ENCODE peak calls at places on chromosomes 4 and X, in nine cellular contexts. S is GM23248, A is neural progenitor cell, H is hepatocyte, Z is mammary epithelial cell, X is keratinocyte, Q is PC-3, N is fibroblast of lung, G is PC-9. C is an unnamed sample.

GRCh38 chrX:4043951-4044350 is 330.5 kb upstream of the PRKX start:
- DNase-seq in S (no peak), A (no peak), H (no peak), Z (no peak), X (no peak), Q (no peak), N (no peak), G (no peak), C (no peak)

GRCh38 chr4:6464842-6465588 is 7.4 kb downstream of the PPP2R2C start:
- DNase-seq in S (no peak), A (no peak), H (no peak), Z (no peak), X (peak; percentile 19), Q (peak; percentile 48), N (no peak), G (no peak), C (no peak)

GRCh38 chrX:130974323-130974722 is 71.3 kb upstream of the ENOX2 start:
- DNase-seq in S (peak; percentile 61), A (no peak), H (no peak), Z (peak; percentile 28), X (no peak), Q (peak; percentile 52), N (peak; percentile 9), G (no peak), C (no peak)

GRCh38 chrX:2427147-2427546 is 73.6 kb downstream of the DHRSX start:
- DNase-seq in S (no peak), A (no peak), H (no peak), Z (no peak), X (no peak), Q (no peak), N (no peak), G (no peak), C (no peak)

GRCh38 chr4:27270435-27270834 is 409.8 kb downstream of the STIM2 start:
- DNase-seq in S (no peak), A (no peak), H (no peak), Z (peak; percentile 60), X (no peak), Q (peak; percentile 87), N (no peak), G (no peak), C (no peak)

GRCh38 chr4:815464-816146 is 10.3 kb downstream of the CPLX1 start:
- DNase-seq in S (no peak), A (no peak), H (peak; percentile 57), Z (no peak), X (no peak), Q (no peak), N (no peak), G (no peak), C (no peak)

GRCh38 chrX:10797493-10797892 is 177.1 kb upstream of the MID1 start:
- DNase-seq in S (peak; percentile 40), A (no peak), H (peak; percentile 7), Z (peak; percentile 40), X (no peak), Q (peak; percentile 44), N (peak; percentile 44), G (no peak), C (no peak)

GRCh38 chr4:82223715-82224114 is 150.1 kb downstream of the HNRNPD start:
- DNase-seq in S (no peak), A (no peak), H (no peak), Z (no peak), X (no peak), Q (no peak), N (no peak), G (no peak), C (peak; percentile 50)

GRCh38 chrX:115894087-115894486 is 276.5 kb upstream of the AGTR2 start:
- DNase-seq in S (no peak), A (peak; percentile 13), H (no peak), Z (peak; percentile 35), X (no peak), Q (peak; percentile 65), N (no peak), G (peak; percentile 45), C (no peak)

GRCh38 chr4:187224560-187224959 is 500.9 kb upstream of the FAT1 start:
- DNase-seq in S (no peak), A (no peak), H (no peak), Z (no peak), X (no peak), Q (no peak), N (no peak), G (no peak), C (no peak)

GRCh38 chr4:30717208-30718020 is 2.8 kb upstream of the PCDH7 start:
- DNase-seq in S (peak; percentile 70), A (peak; percentile 85), H (peak; percentile 69), Z (peak; percentile 69), X (no peak), Q (peak; percentile 49), N (peak; percentile 78), G (peak; percentile 60), C (no peak)

GRCh38 chr4:125317526-125317880 is 2.7 kb downstream of the FAT4 start:
- DNase-seq in S (peak; percentile 78), A (peak; percentile 75), H (peak; percentile 71), Z (peak; percentile 30), X (no peak), Q (no peak), N (peak; percentile 63), G (no peak), C (no peak)

GRCh38 chrX:124406294-124407013 is 60.1 kb downstream of the SH2D1A start:
- DNase-seq in S (peak; percentile 83), A (peak; percentile 60), H (peak; percentile 73), Z (peak; percentile 81), X (peak; percentile 66), Q (peak; percentile 93), N (peak; percentile 68), G (peak; percentile 66), C (peak; percentile 68)

GRCh38 chr4:121071640-121072037 is 696 bp downstream of the NDNF start:
- DNase-seq in S (no peak), A (peak; percentile 13), H (no peak), Z (no peak), X (no peak), Q (no peak), N (no peak), G (no peak), C (no peak)

GRCh38 chr4:173919861-173920260 is 363.6 kb downstream of the FBXO8 start:
- DNase-seq in S (no peak), A (no peak), H (no peak), Z (no peak), X (no peak), Q (no peak), N (no peak), G (no peak), C (no peak)

GRCh38 chr4:17310269-17310652 is 201.6 kb downstream of the QDPR start:
- DNase-seq in S (peak; percentile 57), A (no peak), H (no peak), Z (no peak), X (no peak), Q (no peak), N (no peak), G (no peak), C (no peak)

GRCh38 chr4:15240764-15241163 is 187.1 kb upstream of the C1QTNF7 start:
- DNase-seq in S (peak; percentile 24), A (no peak), H (no peak), Z (peak; percentile 60), X (no peak), Q (peak; percentile 33), N (no peak), G (no peak), C (no peak)

GRCh38 chr4:38728651-38729141 is 54.1 kb downstream of the TLR10 start:
- DNase-seq in S (no peak), A (no peak), H (peak; percentile 13), Z (peak; percentile 26), X (no peak), Q (peak; percentile 67), N (no peak), G (peak; percentile 87), C (no peak)

GRCh38 chr4:156941940-156942548 is 29.6 kb downstream of the PDGFC start:
- DNase-seq in S (no peak), A (peak; percentile 71), H (peak; percentile 87), Z (peak; percentile 80), X (no peak), Q (peak; percentile 90), N (peak; percentile 97), G (peak; percentile 37), C (no peak)

GRCh38 chr4:176778491-176778890 is 14.2 kb downstream of the VEGFC start:
- DNase-seq in S (peak; percentile 89), A (no peak), H (no peak), Z (peak; percentile 39), X (no peak), Q (peak; percentile 68), N (peak; percentile 84), G (no peak), C (no peak)

GRCh38 chrX:132505116-132505515 is 16.3 kb upstream of the MBNL3 start:
- DNase-seq in S (peak; percentile 36), A (no peak), H (peak; percentile 11), Z (no peak), X (no peak), Q (no peak), N (peak; percentile 51), G (no peak), C (no peak)

GRCh38 chr4:108049406-108049805 is 59.7 kb downstream of the HADH start:
- DNase-seq in S (no peak), A (no peak), H (no peak), Z (no peak), X (no peak), Q (no peak), N (no peak), G (no peak), C (no peak)

GRCh38 chr4:150104401-150105027 is 26.3 kb downstream of the DCLK2 start:
- DNase-seq in S (no peak), A (no peak), H (no peak), Z (no peak), X (no peak), Q (no peak), N (peak; percentile 23), G (no peak), C (no peak)
- H3K27ac ChIP-seq in S (no peak overlapping the region), A (peak overlapping the region; percentile 15), H (no peak overlapping the region), Z (no peak overlapping the region), X (no peak overlapping the region), Q (no peak overlapping the region), N (no peak overlapping the region), G (no peak overlapping the region), C (no peak overlapping the region)

DNA sequence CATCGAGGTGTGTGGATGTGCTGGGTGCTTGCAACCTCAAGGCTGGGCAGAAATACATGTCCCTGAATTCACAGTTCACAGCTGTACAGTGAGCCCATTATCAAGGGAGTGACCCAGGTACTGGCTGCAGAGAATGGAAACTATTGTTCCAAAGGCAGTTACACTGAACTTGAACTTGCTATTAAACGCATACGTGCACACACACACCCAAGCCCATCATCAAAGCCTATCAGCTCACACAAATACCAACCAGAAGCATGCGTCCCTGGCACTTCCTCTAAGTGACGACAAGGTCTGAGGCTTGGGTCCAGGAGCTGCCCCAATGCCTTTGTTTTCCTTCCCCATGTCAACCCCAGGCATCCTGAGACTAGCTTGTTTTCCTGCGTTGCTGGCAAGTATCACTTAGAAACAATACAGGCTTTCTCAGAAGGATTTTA is 88.6 kb downstream of the IRF2 start:
- DNase-seq in S (no peak), A (no peak), H (peak; percentile 58), Z (peak; percentile 76), X (no peak), Q (no peak), N (no peak), G (no peak), C (no peak)
- TF ChIP-seq EZH2 in S (no peak), A (no peak), H (no peak), Z (no peak), X (no peak), Q (no peak), N (no peak), G (no peak), C (no peak)

GRCh38 chrX:119190736-119191282 is 45.3 kb upstream of the PGRMC1 start:
- DNase-seq in S (peak; percentile 78), A (no peak), H (peak; percentile 42), Z (no peak), X (no peak), Q (no peak), N (peak; percentile 55), G (no peak), C (no peak)
- H3K27ac ChIP-seq in S (no peak overlapping the region), A (no peak overlapping the region), H (no peak overlapping the region), Z (no peak overlapping the region), X (no peak overlapping the region), Q (no peak overlapping the region), N (no peak overlapping the region), G (no peak overlapping the region), C (no peak overlapping the region)

GRCh38 chr4:54102747-54103146 is 2.8 kb downstream of the GSX2 start:
- DNase-seq in S (no peak), A (no peak), H (no peak), Z (no peak), X (no peak), Q (no peak), N (no peak), G (no peak), C (no peak)
- TF ChIP-seq EZH2 in S (no peak), A (no peak), H (no peak), Z (no peak), X (no peak), Q (no peak), N (no peak), G (no peak), C (no peak)